ENCODE peak calls at places on chromosome 5, in six cellular contexts. D is lung, Q is GM23248, B is body of pancreas, M is GM13976, G is T-helper 1 cell. Z is an unnamed sample.

GRCh38 chr5:73895471-73895870 is 269.5 kb downstream of the ARHGEF28 start:
- DNase-seq in D (no peak), Q (no peak), B (no peak), M (no peak), G (no peak), Z (no peak)

GRCh38 chr5:1881273-1881586 is 1.5 kb downstream of the IRX4 start:
- DNase-seq in D (no peak), Q (no peak), B (no peak), M (no peak), G (no peak), Z (no peak)

GRCh38 chr5:118903010-118903409 is 85.3 kb downstream of the DTWD2 start:
- DNase-seq in D (no peak), Q (no peak), B (no peak), M (no peak), G (no peak), Z (no peak)

GRCh38 chr5:134594336-134594735 is 38.3 kb downstream of the SAR1B start:
- DNase-seq in D (no peak), Q (no peak), B (no peak), M (no peak), G (no peak), Z (no peak)

GRCh38 chr5:135019314-135019713 is 14.7 kb downstream of the PITX1 start:
- DNase-seq in D (no peak), Q (no peak), B (no peak), M (no peak), G (no peak), Z (no peak)

GRCh38 chr5:147455321-147455720 is 54.5 kb downstream of the DPYSL3 start:
- DNase-seq in D (no peak), Q (peak; percentile 86), B (no peak), M (peak; percentile 19), G (no peak), Z (no peak)

GRCh38 chr5:118921946-118922345 is 66.4 kb downstream of the DTWD2 start:
- DNase-seq in D (no peak), Q (no peak), B (no peak), M (no peak), G (no peak), Z (no peak)

GRCh38 chr5:80793354-80793753 is 138.6 kb upstream of the DHFR start:
- DNase-seq in D (no peak), Q (no peak), B (no peak), M (no peak), G (no peak), Z (no peak)

GRCh38 chr5:36683821-36684434 is 77.5 kb downstream of the SLC1A3 start:
- DNase-seq in D (peak; percentile 38), Q (peak; percentile 76), B (no peak), M (no peak), G (no peak), Z (no peak)

GRCh38 chr5:150217874-150218692 is 28.2 kb downstream of the SLC6A7 start:
- DNase-seq in D (peak; percentile 79), Q (peak; percentile 84), B (peak; percentile 84), M (peak; percentile 91), G (peak; percentile 65), Z (peak; percentile 82)

GRCh38 chr5:51381801-51382507 is 1.3 kb upstream of the ISL1 start:
- DNase-seq in D (no peak), Q (no peak), B (no peak), M (no peak), G (no peak), Z (no peak)

GRCh38 chr5:79858097-79858723 is 132.9 kb downstream of the MTX3 start:
- DNase-seq in D (peak; percentile 73), Q (peak; percentile 55), B (peak; percentile 84), M (peak; percentile 56), G (peak; percentile 48), Z (peak; percentile 54)

GRCh38 chr5:124654418-124654817 is 92.0 kb downstream of the ZNF608 start:
- DNase-seq in D (no peak), Q (no peak), B (no peak), M (no peak), G (no peak), Z (no peak)

GRCh38 chr5:89055011-89055704 is 172.2 kb upstream of the MEF2C start:
- DNase-seq in D (no peak), Q (no peak), B (no peak), M (no peak), G (no peak), Z (no peak)

GRCh38 chr5:149581931-149582768 is 852 bp downstream of the ARHGEF37 start:
- DNase-seq in D (no peak), Q (peak; percentile 12), B (peak; percentile 64), M (no peak), G (no peak), Z (peak; percentile 39)

GRCh38 chr5:124477577-124477976 is 268.9 kb downstream of the ZNF608 start:
- DNase-seq in D (no peak), Q (no peak), B (no peak), M (no peak), G (no peak), Z (peak; percentile 44)

GRCh38 chr5:60352992-60353391 is 347.0 kb downstream of the DEPDC1B start:
- DNase-seq in D (no peak), Q (no peak), B (peak; percentile 76), M (no peak), G (no peak), Z (no peak)

GRCh38 chr5:139422307-139422893 is 16.9 kb downstream of the DNAJC18 start:
- DNase-seq in D (no peak), Q (peak; percentile 82), B (peak; percentile 49), M (peak; percentile 86), G (peak; percentile 23), Z (peak; percentile 33)

GRCh38 chr5:139121120-139121519 is 77.0 kb downstream of the SIL1 start:
- DNase-seq in D (no peak), Q (no peak), B (no peak), M (no peak), G (no peak), Z (no peak)

Z was measured in prostate gland.